ENCODE peak calls at places on chromosomes 7 and 10, in ten cellular contexts. One of them, this sample, is unnamed.
A peak's percentile ranks its signal among the peaks of the same experiment; 100 is the strongest.

GRCh38 chr7:140010194-140010895 is 52.4 kb downstream of the PARP12 start:
- DNase-seq in cerebellar cortex: no peak
- DNase-seq in NCI-H460: no peak
- DNase-seq in activated naive CD4-positive, alpha-beta T cell: no peak
- DNase-seq in CD4-positive, alpha-beta T cell: no peak
- DNase-seq in GF-D8: no peak
- DNase-seq in iPS DF 6.9: no peak
- DNase-seq in mesendoderm: peak; percentile 55
- DNase-seq in EL: no peak
- DNase-seq in NCI-H1417 treated with DMSO at 0.1 percent for 48 hours: no peak
- DNase-seq in this sample: no peak

GRCh38 chr7:12351843-12352242 is 51.8 kb downstream of the VWDE start:
- DNase-seq in cerebellar cortex: no peak
- DNase-seq in mesendoderm: no peak
- DNase-seq in GF-D8: no peak
- DNase-seq in activated naive CD4-positive, alpha-beta T cell: no peak
- DNase-seq in CD4-positive, alpha-beta T cell: no peak
- DNase-seq in NCI-H460: no peak
- DNase-seq in NCI-H1417 treated with DMSO at 0.1 percent for 48 hours: no peak
- DNase-seq in iPS DF 6.9: no peak
- DNase-seq in EL: no peak
- DNase-seq in this sample: no peak

GRCh38 chr7:135210818-135211178 is 528 bp downstream of the WDR91 start:
- DNase-seq in NCI-H1417 treated with DMSO at 0.1 percent for 48 hours: no peak
- DNase-seq in GF-D8: no peak
- DNase-seq in activated naive CD4-positive, alpha-beta T cell: no peak
- DNase-seq in NCI-H460: peak; percentile 9
- DNase-seq in cerebellar cortex: peak; percentile 52
- DNase-seq in EL: peak; percentile 16
- DNase-seq in CD4-positive, alpha-beta T cell: no peak
- DNase-seq in mesendoderm: peak; percentile 26
- DNase-seq in iPS DF 6.9: no peak
- DNase-seq in this sample: no peak

GRCh38 chr7:47288060-47288459 is 293.9 kb downstream of the TNS3 start:
- DNase-seq in NCI-H1417 treated with DMSO at 0.1 percent for 48 hours: no peak
- DNase-seq in mesendoderm: no peak
- DNase-seq in EL: no peak
- DNase-seq in NCI-H460: no peak
- DNase-seq in activated naive CD4-positive, alpha-beta T cell: no peak
- DNase-seq in cerebellar cortex: no peak
- DNase-seq in GF-D8: no peak
- DNase-seq in CD4-positive, alpha-beta T cell: no peak
- DNase-seq in iPS DF 6.9: no peak
- DNase-seq in this sample: no peak

GRCh38 chr7:66627876-66628360 is 763 bp upstream of the KCTD7 start:
- DNase-seq in CD4-positive, alpha-beta T cell: no peak
- DNase-seq in EL: no peak
- DNase-seq in cerebellar cortex: no peak
- DNase-seq in NCI-H460: no peak
- DNase-seq in NCI-H1417 treated with DMSO at 0.1 percent for 48 hours: no peak
- DNase-seq in iPS DF 6.9: no peak
- DNase-seq in mesendoderm: no peak
- DNase-seq in GF-D8: no peak
- DNase-seq in activated naive CD4-positive, alpha-beta T cell: no peak
- DNase-seq in this sample: no peak

GRCh38 chr10:79172881-79173280 is 104.1 kb downstream of the ZMIZ1 start:
- DNase-seq in mesendoderm: no peak
- DNase-seq in CD4-positive, alpha-beta T cell: no peak
- DNase-seq in NCI-H1417 treated with DMSO at 0.1 percent for 48 hours: no peak
- DNase-seq in EL: no peak
- DNase-seq in NCI-H460: no peak
- DNase-seq in iPS DF 6.9: no peak
- DNase-seq in GF-D8: no peak
- DNase-seq in activated naive CD4-positive, alpha-beta T cell: no peak
- DNase-seq in cerebellar cortex: no peak
- DNase-seq in this sample: no peak

GRCh38 chr7:156725982-156726381 is 85.4 kb downstream of the RNF32 start:
- DNase-seq in activated naive CD4-positive, alpha-beta T cell: no peak
- DNase-seq in mesendoderm: no peak
- DNase-seq in GF-D8: no peak
- DNase-seq in cerebellar cortex: no peak
- DNase-seq in NCI-H1417 treated with DMSO at 0.1 percent for 48 hours: no peak
- DNase-seq in iPS DF 6.9: no peak
- DNase-seq in NCI-H460: no peak
- DNase-seq in EL: no peak
- DNase-seq in CD4-positive, alpha-beta T cell: no peak
- DNase-seq in this sample: no peak

GRCh38 chr10:132464256-132465192 is 67.5 kb downstream of the PWWP2B start:
- DNase-seq in GF-D8: no peak
- DNase-seq in activated naive CD4-positive, alpha-beta T cell: no peak
- DNase-seq in CD4-positive, alpha-beta T cell: no peak
- DNase-seq in cerebellar cortex: peak; percentile 96
- DNase-seq in iPS DF 6.9: no peak
- DNase-seq in mesendoderm: no peak
- DNase-seq in NCI-H460: no peak
- DNase-seq in NCI-H1417 treated with DMSO at 0.1 percent for 48 hours: no peak
- DNase-seq in EL: no peak
- DNase-seq in this sample: peak; percentile 98

GRCh38 chr7:135697276-135698049 is 30.5 kb downstream of the SLC13A4 start:
- DNase-seq in NCI-H460: no peak
- DNase-seq in iPS DF 6.9: no peak
- DNase-seq in NCI-H1417 treated with DMSO at 0.1 percent for 48 hours: no peak
- DNase-seq in EL: no peak
- DNase-seq in activated naive CD4-positive, alpha-beta T cell: no peak
- DNase-seq in cerebellar cortex: no peak
- DNase-seq in CD4-positive, alpha-beta T cell: no peak
- DNase-seq in GF-D8: no peak
- DNase-seq in mesendoderm: peak; percentile 39
- DNase-seq in this sample: no peak

GRCh38 chr7:134724606-134725005 is 54.8 kb upstream of the CALD1 start:
- DNase-seq in activated naive CD4-positive, alpha-beta T cell: no peak
- DNase-seq in EL: peak; percentile 68
- DNase-seq in iPS DF 6.9: no peak
- DNase-seq in cerebellar cortex: no peak
- DNase-seq in NCI-H1417 treated with DMSO at 0.1 percent for 48 hours: no peak
- DNase-seq in mesendoderm: peak; percentile 85
- DNase-seq in NCI-H460: peak; percentile 9
- DNase-seq in GF-D8: no peak
- DNase-seq in CD4-positive, alpha-beta T cell: no peak
- DNase-seq in this sample: no peak

GRCh38 chr10:95035343-95036283 is 33.7 kb downstream of the CYP2C8 start:
- DNase-seq in iPS DF 6.9: no peak
- DNase-seq in CD4-positive, alpha-beta T cell: no peak
- DNase-seq in cerebellar cortex: no peak
- DNase-seq in NCI-H460: peak; percentile 14
- DNase-seq in EL: no peak
- DNase-seq in mesendoderm: no peak
- DNase-seq in GF-D8: no peak
- DNase-seq in activated naive CD4-positive, alpha-beta T cell: no peak
- DNase-seq in NCI-H1417 treated with DMSO at 0.1 percent for 48 hours: no peak
- DNase-seq in this sample: peak; percentile 66

GRCh38 chr10:108894402-108895301 is 1028.7 kb downstream of the XPNPEP1 start:
- DNase-seq in NCI-H1417 treated with DMSO at 0.1 percent for 48 hours: no peak
- DNase-seq in NCI-H460: no peak
- DNase-seq in GF-D8: no peak
- DNase-seq in iPS DF 6.9: no peak
- DNase-seq in activated naive CD4-positive, alpha-beta T cell: no peak
- DNase-seq in CD4-positive, alpha-beta T cell: no peak
- DNase-seq in EL: no peak
- DNase-seq in cerebellar cortex: no peak
- DNase-seq in mesendoderm: no peak
- DNase-seq in this sample: no peak

GRCh38 chr7:114921636-114922150 is at the start of gene MDFIC:
- DNase-seq in mesendoderm: no peak
- DNase-seq in cerebellar cortex: no peak
- DNase-seq in NCI-H1417 treated with DMSO at 0.1 percent for 48 hours: no peak
- DNase-seq in CD4-positive, alpha-beta T cell: peak; percentile 3
- DNase-seq in EL: no peak
- DNase-seq in NCI-H460: no peak
- DNase-seq in GF-D8: no peak
- DNase-seq in iPS DF 6.9: no peak
- DNase-seq in activated naive CD4-positive, alpha-beta T cell: no peak
- DNase-seq in this sample: peak; percentile 42

GRCh38 chr10:27620425-27621397 is 116.6 kb downstream of the RAB18 start:
- DNase-seq in activated naive CD4-positive, alpha-beta T cell: no peak
- DNase-seq in GF-D8: no peak
- DNase-seq in iPS DF 6.9: no peak
- DNase-seq in CD4-positive, alpha-beta T cell: no peak
- DNase-seq in NCI-H460: no peak
- DNase-seq in cerebellar cortex: no peak
- DNase-seq in EL: peak; percentile 77
- DNase-seq in mesendoderm: no peak
- DNase-seq in NCI-H1417 treated with DMSO at 0.1 percent for 48 hours: no peak
- DNase-seq in this sample: peak; percentile 70

GRCh38 chr10:130455111-130455695 is 319.0 kb downstream of the GLRX3 start:
- DNase-seq in EL: no peak
- DNase-seq in CD4-positive, alpha-beta T cell: no peak
- DNase-seq in mesendoderm: no peak
- DNase-seq in activated naive CD4-positive, alpha-beta T cell: no peak
- DNase-seq in cerebellar cortex: no peak
- DNase-seq in NCI-H1417 treated with DMSO at 0.1 percent for 48 hours: no peak
- DNase-seq in GF-D8: no peak
- DNase-seq in iPS DF 6.9: no peak
- DNase-seq in NCI-H460: no peak
- DNase-seq in this sample: no peak

GRCh38 chr10:132134541-132135397 is 52.0 kb upstream of the DPYSL4 start:
- DNase-seq in iPS DF 6.9: no peak
- DNase-seq in activated naive CD4-positive, alpha-beta T cell: no peak
- DNase-seq in NCI-H460: no peak
- DNase-seq in GF-D8: no peak
- DNase-seq in EL: no peak
- DNase-seq in CD4-positive, alpha-beta T cell: no peak
- DNase-seq in NCI-H1417 treated with DMSO at 0.1 percent for 48 hours: no peak
- DNase-seq in mesendoderm: no peak
- DNase-seq in cerebellar cortex: no peak
- DNase-seq in this sample: no peak

GRCh38 chr10:4686644-4686996 is 139.4 kb upstream of the AKR1E2 start:
- DNase-seq in mesendoderm: peak; percentile 50
- DNase-seq in cerebellar cortex: no peak
- DNase-seq in EL: peak; percentile 55
- DNase-seq in NCI-H460: no peak
- DNase-seq in GF-D8: no peak
- DNase-seq in activated naive CD4-positive, alpha-beta T cell: no peak
- DNase-seq in NCI-H1417 treated with DMSO at 0.1 percent for 48 hours: no peak
- DNase-seq in CD4-positive, alpha-beta T cell: no peak
- DNase-seq in iPS DF 6.9: no peak
- DNase-seq in this sample: no peak

GRCh38 chr10:127919418-127920191 is 12.7 kb downstream of the PTPRE start:
- DNase-seq in cerebellar cortex: peak; percentile 33
- DNase-seq in GF-D8: peak; percentile 74
- DNase-seq in EL: peak; percentile 21
- DNase-seq in NCI-H1417 treated with DMSO at 0.1 percent for 48 hours: no peak
- DNase-seq in activated naive CD4-positive, alpha-beta T cell: no peak
- DNase-seq in NCI-H460: no peak
- DNase-seq in iPS DF 6.9: no peak
- DNase-seq in mesendoderm: peak; percentile 53
- DNase-seq in CD4-positive, alpha-beta T cell: no peak
- DNase-seq in this sample: no peak

GRCh38 chr10:118723467-118723866 is 31.3 kb downstream of the CACUL1 start:
- DNase-seq in cerebellar cortex: no peak
- DNase-seq in activated naive CD4-positive, alpha-beta T cell: no peak
- DNase-seq in NCI-H460: no peak
- DNase-seq in NCI-H1417 treated with DMSO at 0.1 percent for 48 hours: no peak
- DNase-seq in mesendoderm: no peak
- DNase-seq in EL: peak; percentile 28
- DNase-seq in iPS DF 6.9: no peak
- DNase-seq in CD4-positive, alpha-beta T cell: no peak
- DNase-seq in GF-D8: no peak
- DNase-seq in this sample: no peak

GRCh38 chr7:140084972-140085371 is 22.2 kb upstream of the PARP12 start:
- DNase-seq in EL: peak; percentile 4
- DNase-seq in activated naive CD4-positive, alpha-beta T cell: no peak
- DNase-seq in mesendoderm: no peak
- DNase-seq in GF-D8: peak; percentile 6
- DNase-seq in NCI-H460: peak; percentile 13
- DNase-seq in NCI-H1417 treated with DMSO at 0.1 percent for 48 hours: no peak
- DNase-seq in cerebellar cortex: no peak
- DNase-seq in CD4-positive, alpha-beta T cell: no peak
- DNase-seq in iPS DF 6.9: no peak
- DNase-seq in this sample: no peak

GRCh38 chr10:91290607-91291006 is 70.1 kb downstream of the PCGF5 start:
- DNase-seq in cerebellar cortex: no peak
- DNase-seq in GF-D8: no peak
- DNase-seq in NCI-H460: no peak
- DNase-seq in CD4-positive, alpha-beta T cell: no peak
- DNase-seq in NCI-H1417 treated with DMSO at 0.1 percent for 48 hours: no peak
- DNase-seq in mesendoderm: no peak
- DNase-seq in EL: no peak
- DNase-seq in activated naive CD4-positive, alpha-beta T cell: no peak
- DNase-seq in iPS DF 6.9: no peak
- DNase-seq in this sample: no peak

GRCh38 chr10:955127-955819 is 23.8 kb upstream of the LARP4B start:
- DNase-seq in NCI-H460: no peak
- DNase-seq in cerebellar cortex: no peak
- DNase-seq in CD4-positive, alpha-beta T cell: no peak
- DNase-seq in GF-D8: no peak
- DNase-seq in NCI-H1417 treated with DMSO at 0.1 percent for 48 hours: no peak
- DNase-seq in EL: no peak
- DNase-seq in mesendoderm: no peak
- DNase-seq in iPS DF 6.9: no peak
- DNase-seq in activated naive CD4-positive, alpha-beta T cell: no peak
- DNase-seq in this sample: peak; percentile 25

GRCh38 chr10:99711129-99711719 is 20.7 kb downstream of the COX15 start:
- DNase-seq in GF-D8: peak; percentile 40
- DNase-seq in NCI-H460: peak; percentile 71
- DNase-seq in EL: peak; percentile 73
- DNase-seq in activated naive CD4-positive, alpha-beta T cell: no peak
- DNase-seq in iPS DF 6.9: peak; percentile 16
- DNase-seq in cerebellar cortex: peak; percentile 53
- DNase-seq in CD4-positive, alpha-beta T cell: no peak
- DNase-seq in mesendoderm: peak; percentile 59
- DNase-seq in NCI-H1417 treated with DMSO at 0.1 percent for 48 hours: no peak
- DNase-seq in this sample: no peak

GRCh38 chr10:3853547-3853989 is 68.6 kb upstream of the KLF6 start:
- DNase-seq in NCI-H460: no peak
- DNase-seq in activated naive CD4-positive, alpha-beta T cell: no peak
- DNase-seq in CD4-positive, alpha-beta T cell: no peak
- DNase-seq in EL: peak; percentile 42
- DNase-seq in mesendoderm: no peak
- DNase-seq in cerebellar cortex: peak; percentile 49
- DNase-seq in iPS DF 6.9: no peak
- DNase-seq in GF-D8: no peak
- DNase-seq in NCI-H1417 treated with DMSO at 0.1 percent for 48 hours: no peak
- DNase-seq in this sample: peak; percentile 85

GRCh38 chr10:99756158-99756557 is 24.1 kb downstream of the CUTC start:
- DNase-seq in activated naive CD4-positive, alpha-beta T cell: no peak
- DNase-seq in mesendoderm: no peak
- DNase-seq in NCI-H460: no peak
- DNase-seq in iPS DF 6.9: no peak
- DNase-seq in EL: no peak
- DNase-seq in cerebellar cortex: no peak
- DNase-seq in NCI-H1417 treated with DMSO at 0.1 percent for 48 hours: no peak
- DNase-seq in GF-D8: no peak
- DNase-seq in CD4-positive, alpha-beta T cell: no peak
- DNase-seq in this sample: no peak

GRCh38 chr7:66164356-66164755 is 40.8 kb upstream of the TPST1 start:
- DNase-seq in NCI-H1417 treated with DMSO at 0.1 percent for 48 hours: no peak
- DNase-seq in mesendoderm: no peak
- DNase-seq in cerebellar cortex: no peak
- DNase-seq in GF-D8: no peak
- DNase-seq in EL: no peak
- DNase-seq in CD4-positive, alpha-beta T cell: no peak
- DNase-seq in NCI-H460: no peak
- DNase-seq in activated naive CD4-positive, alpha-beta T cell: no peak
- DNase-seq in iPS DF 6.9: no peak
- DNase-seq in this sample: peak; percentile 87

GRCh38 chr10:26665080-26666048 is 32.1 kb upstream of the PDSS1 start:
- DNase-seq in EL: no peak
- DNase-seq in CD4-positive, alpha-beta T cell: no peak
- DNase-seq in NCI-H460: no peak
- DNase-seq in NCI-H1417 treated with DMSO at 0.1 percent for 48 hours: no peak
- DNase-seq in mesendoderm: no peak
- DNase-seq in iPS DF 6.9: no peak
- DNase-seq in cerebellar cortex: no peak
- DNase-seq in GF-D8: no peak
- DNase-seq in activated naive CD4-positive, alpha-beta T cell: no peak
- DNase-seq in this sample: no peak

GRCh38 chr7:157637216-157637954 is 300.6 kb downstream of the DNAJB6 start:
- DNase-seq in EL: no peak
- DNase-seq in CD4-positive, alpha-beta T cell: no peak
- DNase-seq in cerebellar cortex: no peak
- DNase-seq in activated naive CD4-positive, alpha-beta T cell: no peak
- DNase-seq in mesendoderm: no peak
- DNase-seq in NCI-H1417 treated with DMSO at 0.1 percent for 48 hours: no peak
- DNase-seq in NCI-H460: no peak
- DNase-seq in GF-D8: no peak
- DNase-seq in iPS DF 6.9: no peak
- DNase-seq in this sample: no peak